ENCODE peak calls at places on chromosomes 13 and 19, in ten cellular contexts. O, D, I, K, P, A, Y, G, S and L are unnamed samples.

GRCh38 chr13:37788346-37788745 is 81.2 kb downstream of the TRPC4 start:
- DNase-seq in O (no peak), D (no peak), I (peak; percentile 53), K (no peak), P (no peak), A (no peak), Y (no peak), G (no peak), S (no peak), L (no peak)

GRCh38 chr13:47603365-47603764 is 397.7 kb downstream of the SUCLA2 start:
- DNase-seq in O (no peak), D (no peak), I (no peak), K (no peak), P (no peak), A (no peak), Y (no peak), G (no peak), S (no peak), L (no peak)

GRCh38 chr19:13881692-13882418 is 4.9 kb downstream of the NANOS3 start:
- DNase-seq in O (no peak), D (no peak), I (peak; percentile 42), K (no peak), P (no peak), A (no peak), Y (no peak), G (no peak), S (no peak), L (peak; percentile 47)

GRCh38 chr19:27780367-27781065 is 1432.4 kb downstream of the UQCRFS1 start:
- DNase-seq in O (no peak), D (no peak), I (no peak), K (no peak), P (no peak), A (no peak), Y (no peak), G (no peak), S (no peak), L (peak; percentile 82)

GRCh38 chr13:47220453-47221150 is 323.7 kb upstream of the HTR2A start:
- DNase-seq in O (no peak), D (no peak), I (no peak), K (no peak), P (no peak), A (no peak), Y (peak; percentile 12), G (no peak), S (no peak), L (no peak)

GRCh38 chr13:64675256-64675892 is 2554.8 kb downstream of the PCDH9 start:
- DNase-seq in O (no peak), D (no peak), I (peak; percentile 57), K (no peak), P (no peak), A (peak; percentile 36), Y (peak; percentile 94), G (no peak), S (no peak), L (no peak)

GRCh38 chr13:38577048-38577447 is 109.8 kb upstream of the FREM2 start:
- DNase-seq in O (no peak), D (no peak), I (no peak), K (no peak), P (no peak), A (no peak), Y (peak; percentile 10), G (no peak), S (no peak), L (no peak)

GRCh38 chr19:3975144-3975543 is 4.2 kb upstream of the DAPK3 start:
- DNase-seq in O (no peak), D (no peak), I (no peak), K (no peak), P (no peak), A (no peak), Y (no peak), G (no peak), S (no peak), L (no peak)

GRCh38 chr19:46578450-46578849 is 22.7 kb upstream of the CALM3 start:
- DNase-seq in O (no peak), D (no peak), I (no peak), K (no peak), P (no peak), A (no peak), Y (no peak), G (no peak), S (no peak), L (no peak)

GRCh38 chr13:30868806-30869470 is 37.1 kb upstream of the MEDAG start:
- DNase-seq in O (no peak), D (no peak), I (no peak), K (no peak), P (no peak), A (no peak), Y (no peak), G (no peak), S (no peak), L (no peak)

GRCh38 chr19:18156841-18157464 is 4.0 kb downstream of the PIK3R2 start:
- DNase-seq in O (no peak), D (peak; percentile 94), I (peak; percentile 88), K (peak; percentile 55), P (peak; percentile 80), A (peak; percentile 58), Y (peak; percentile 92), G (peak; percentile 91), S (no peak), L (no peak)

GRCh38 chr13:24348797-24349515 is 39.6 kb downstream of the C1QTNF9 start:
- DNase-seq in O (no peak), D (no peak), I (peak; percentile 7), K (no peak), P (no peak), A (no peak), Y (no peak), G (no peak), S (no peak), L (no peak)

GRCh38 chr19:40423227-40423566 is 2.6 kb downstream of the SERTAD1 start:
- DNase-seq in O (no peak), D (no peak), I (no peak), K (no peak), P (no peak), A (no peak), Y (no peak), G (no peak), S (no peak), L (no peak)

GRCh38 chr13:64078025-64078424 is 2662.4 kb upstream of the PCDH20 start:
- DNase-seq in O (no peak), D (no peak), I (no peak), K (no peak), P (no peak), A (no peak), Y (no peak), G (no peak), S (no peak), L (no peak)

GRCh38 chr13:52348081-52348480 is 57.9 kb downstream of the THSD1 start:
- DNase-seq in O (no peak), D (no peak), I (peak; percentile 67), K (no peak), P (no peak), A (peak; percentile 71), Y (peak; percentile 81), G (no peak), S (no peak), L (no peak)

GRCh38 chr19:58305932-58306323 is 751 bp downstream of the ERVK3-1 start:
- DNase-seq in O (no peak), D (peak; percentile 26), I (no peak), K (no peak), P (no peak), A (no peak), Y (peak; percentile 27), G (no peak), S (no peak), L (peak; percentile 55)

GRCh38 chr19:45103200-45103624 is 10.2 kb downstream of the PPP1R37 start:
- DNase-seq in O (no peak), D (peak; percentile 43), I (no peak), K (peak; percentile 61), P (no peak), A (no peak), Y (peak; percentile 51), G (no peak), S (no peak), L (no peak)

GRCh38 chr19:33429891-33430673 is 56.6 kb downstream of the CEBPG start:
- DNase-seq in O (no peak), D (no peak), I (no peak), K (no peak), P (no peak), A (no peak), Y (no peak), G (peak; percentile 26), S (no peak), L (no peak)

GRCh38 chr13:30744056-30744684 is 8.8 kb downstream of the ALOX5AP start:
- DNase-seq in O (no peak), D (no peak), I (peak; percentile 54), K (no peak), P (no peak), A (no peak), Y (peak; percentile 59), G (no peak), S (no peak), L (peak; percentile 86)

GRCh38 chr13:27830010-27830409 is 37.7 kb downstream of the GSX1 start:
- DNase-seq in O (peak; percentile 67), D (no peak), I (peak; percentile 27), K (peak; percentile 85), P (peak; percentile 4), A (no peak), Y (peak; percentile 24), G (peak; percentile 58), S (no peak), L (peak; percentile 33)

GRCh38 chr19:40691421-40692211 is 1.2 kb upstream of the NUMBL start:
- DNase-seq in O (no peak), D (peak; percentile 79), I (no peak), K (peak; percentile 9), P (no peak), A (no peak), Y (no peak), G (peak; percentile 62), S (no peak), L (no peak)

GRCh38 chr13:84352946-84353345 is 470.7 kb upstream of the SLITRK1 start:
- DNase-seq in O (no peak), D (no peak), I (no peak), K (no peak), P (no peak), A (no peak), Y (peak; percentile 23), G (no peak), S (no peak), L (no peak)